ENCODE peak calls at places on chromosomes 12 and 14, in four cellular contexts. One of them, this sample, is unnamed.

GRCh38 chr12:107844312-107844921 is 69.9 kb downstream of the ASCL4 start:
- DNase-seq in MV-4-11: no peak
- DNase-seq in type B pancreatic cell: no peak
- DNase-seq in COR-L47: no peak
- DNase-seq in this sample: no peak

GRCh38 chr12:15256760-15257159 is 35.5 kb upstream of the RERG start:
- DNase-seq in MV-4-11: peak
- DNase-seq in type B pancreatic cell: no peak
- DNase-seq in COR-L47: peak
- DNase-seq in this sample: peak

GRCh38 chr14:103315368-103315911 is 18.6 kb upstream of the EIF5 start:
- DNase-seq in MV-4-11: peak
- DNase-seq in type B pancreatic cell: no peak
- DNase-seq in COR-L47: no peak
- DNase-seq in this sample: peak

GRCh38 chr12:83198291-83198690 is 511.6 kb downstream of the TMTC2 start:
- DNase-seq in MV-4-11: no peak
- DNase-seq in type B pancreatic cell: no peak
- DNase-seq in COR-L47: no peak
- DNase-seq in this sample: no peak

GRCh38 chr14:101019974-101020710 is 116.6 kb upstream of the RTL1 start:
- DNase-seq in MV-4-11: no peak
- DNase-seq in type B pancreatic cell: peak
- DNase-seq in COR-L47: no peak
- DNase-seq in this sample: no peak

GRCh38 chr12:108722992-108723766 is 8.1 kb downstream of the CORO1C start:
- DNase-seq in MV-4-11: peak
- DNase-seq in type B pancreatic cell: no peak
- DNase-seq in COR-L47: no peak
- DNase-seq in this sample: peak

GRCh38 chr12:62738611-62739010 is 196.3 kb downstream of the PPM1H start:
- DNase-seq in MV-4-11: no peak
- DNase-seq in type B pancreatic cell: no peak
- DNase-seq in COR-L47: no peak
- DNase-seq in this sample: no peak

GRCh38 chr14:93582516-93582915 is 151.8 kb downstream of the UNC79 start:
- DNase-seq in MV-4-11: no peak
- DNase-seq in type B pancreatic cell: no peak
- DNase-seq in COR-L47: no peak
- DNase-seq in this sample: no peak

GRCh38 chr12:52208424-52209165 is 16.8 kb upstream of the KRT80 start:
- DNase-seq in MV-4-11: no peak
- DNase-seq in type B pancreatic cell: no peak
- DNase-seq in COR-L47: no peak
- DNase-seq in this sample: no peak

GRCh38 chr12:100154472-100155247 is 12.0 kb upstream of the BLTP3B start:
- DNase-seq in MV-4-11: peak
- DNase-seq in type B pancreatic cell: no peak
- DNase-seq in COR-L47: peak
- DNase-seq in this sample: peak

GRCh38 chr12:132163041-132163910 is 19.0 kb downstream of the NOC4L start:
- DNase-seq in MV-4-11: no peak
- DNase-seq in type B pancreatic cell: no peak
- DNase-seq in COR-L47: no peak
- DNase-seq in this sample: no peak

GRCh38 chr14:67675219-67675582 is 769 bp upstream of the VTI1B start:
- DNase-seq in MV-4-11: no peak
- DNase-seq in type B pancreatic cell: no peak
- DNase-seq in COR-L47: no peak
- DNase-seq in this sample: no peak

GRCh38 chr12:57606821-57607220 is 2.2 kb downstream of the DTX3 start:
- DNase-seq in MV-4-11: no peak
- DNase-seq in type B pancreatic cell: no peak
- DNase-seq in COR-L47: no peak
- DNase-seq in this sample: no peak

GRCh38 chr14:65239897-65240296 is 137.6 kb upstream of the MAX start:
- DNase-seq in MV-4-11: no peak
- DNase-seq in type B pancreatic cell: no peak
- DNase-seq in COR-L47: no peak
- DNase-seq in this sample: no peak

GRCh38 chr12:66538970-66539369 is 139.9 kb downstream of the GRIP1 start:
- DNase-seq in MV-4-11: no peak
- DNase-seq in type B pancreatic cell: no peak
- DNase-seq in COR-L47: no peak
- DNase-seq in this sample: peak

GRCh38 chr14:103416916-103417315 is 31.7 kb downstream of the MARK3 start:
- DNase-seq in MV-4-11: no peak
- DNase-seq in type B pancreatic cell: no peak
- DNase-seq in COR-L47: no peak
- DNase-seq in this sample: no peak

GRCh38 chr12:77130193-77130592 is 64.8 kb upstream of the E2F7 start:
- DNase-seq in MV-4-11: no peak
- DNase-seq in type B pancreatic cell: no peak
- DNase-seq in COR-L47: no peak
- DNase-seq in this sample: no peak

GRCh38 chr12:105369014-105369413 is 38.5 kb downstream of the C12orf75 start:
- DNase-seq in MV-4-11: peak
- DNase-seq in type B pancreatic cell: no peak
- DNase-seq in COR-L47: no peak
- DNase-seq in this sample: peak

GRCh38 chr14:24135834-24136683 is at the start of gene PSME1:
- DNase-seq in MV-4-11: peak
- DNase-seq in type B pancreatic cell: peak
- DNase-seq in COR-L47: peak
- DNase-seq in this sample: peak

GRCh38 chr12:96824838-96825236 is 82.2 kb upstream of the NEDD1 start:
- DNase-seq in MV-4-11: no peak
- DNase-seq in type B pancreatic cell: no peak
- DNase-seq in COR-L47: no peak
- DNase-seq in this sample: no peak

This sample was measured in ELR.